ENCODE peak calls at places on chromosomes 13 and 19, in seven cellular contexts. One of them, this sample, is unnamed.

GRCh38 chr19:41030651-41031050 is 39.6 kb downstream of the CYP2B6 start:
- DNase-seq in uterus: no peak
- DNase-seq in fibroblast of lung: no peak
- DNase-seq in kidney: no peak
- DNase-seq in breast epithelium: no peak
- DNase-seq in ascending aorta: no peak
- DNase-seq in tibial artery: no peak
- DNase-seq in this sample: no peak

GRCh38 chr13:111153977-111154332 is 38.8 kb downstream of the ARHGEF7 start:
- DNase-seq in breast epithelium: no peak
- DNase-seq in uterus: no peak
- DNase-seq in fibroblast of lung: no peak
- DNase-seq in tibial artery: peak; percentile 79
- DNase-seq in kidney: no peak
- DNase-seq in ascending aorta: no peak
- DNase-seq in this sample: peak; percentile 23

GRCh38 chr13:32125221-32125621 is 93.6 kb downstream of the FRY start:
- DNase-seq in tibial artery: no peak
- DNase-seq in fibroblast of lung: peak; percentile 16
- DNase-seq in uterus: peak; percentile 39
- DNase-seq in kidney: no peak
- DNase-seq in ascending aorta: no peak
- DNase-seq in breast epithelium: peak; percentile 64
- DNase-seq in this sample: peak; percentile 34

GRCh38 chr19:5961969-5962945 is 15.7 kb downstream of the RANBP3 start:
- DNase-seq in fibroblast of lung: peak; percentile 23
- DNase-seq in uterus: no peak
- DNase-seq in kidney: peak; percentile 75
- DNase-seq in breast epithelium: peak; percentile 41
- DNase-seq in ascending aorta: no peak
- DNase-seq in tibial artery: no peak
- DNase-seq in this sample: peak; percentile 74

GRCh38 chr19:51009061-51009891 is 7.9 kb upstream of the KLK8 start:
- DNase-seq in breast epithelium: no peak
- DNase-seq in ascending aorta: no peak
- DNase-seq in uterus: no peak
- DNase-seq in kidney: no peak
- DNase-seq in fibroblast of lung: no peak
- DNase-seq in tibial artery: no peak
- DNase-seq in this sample: no peak

GRCh38 chr19:10603873-10604459 is 16.9 kb upstream of the AP1M2 start:
- DNase-seq in kidney: no peak
- DNase-seq in breast epithelium: no peak
- DNase-seq in tibial artery: peak; percentile 80
- DNase-seq in uterus: no peak
- DNase-seq in ascending aorta: no peak
- DNase-seq in fibroblast of lung: no peak
- DNase-seq in this sample: no peak

GRCh38 chr19:17385878-17386611 is 8.0 kb downstream of the CCDC194 start:
- DNase-seq in fibroblast of lung: peak; percentile 28
- DNase-seq in breast epithelium: no peak
- DNase-seq in tibial artery: peak; percentile 79
- DNase-seq in uterus: peak; percentile 54
- DNase-seq in ascending aorta: no peak
- DNase-seq in kidney: peak; percentile 88
- DNase-seq in this sample: peak; percentile 62

GRCh38 chr13:112592647-112593046 is 4.7 kb upstream of the TUBGCP3 start:
- DNase-seq in tibial artery: no peak
- DNase-seq in kidney: peak; percentile 77
- DNase-seq in breast epithelium: no peak
- DNase-seq in uterus: no peak
- DNase-seq in fibroblast of lung: no peak
- DNase-seq in ascending aorta: no peak
- DNase-seq in this sample: peak; percentile 33

GRCh38 chr13:96044238-96044637 is 9.0 kb downstream of the UGGT2 start:
- DNase-seq in kidney: no peak
- DNase-seq in uterus: no peak
- DNase-seq in fibroblast of lung: no peak
- DNase-seq in tibial artery: no peak
- DNase-seq in breast epithelium: no peak
- DNase-seq in ascending aorta: no peak
- DNase-seq in this sample: no peak

GRCh38 chr19:14383898-14384669 is 2.8 kb downstream of the ADGRE5 start:
- DNase-seq in uterus: peak; percentile 73
- DNase-seq in breast epithelium: no peak
- DNase-seq in fibroblast of lung: peak; percentile 62
- DNase-seq in tibial artery: peak; percentile 79
- DNase-seq in kidney: no peak
- DNase-seq in ascending aorta: no peak
- DNase-seq in this sample: peak; percentile 56
- H3K4me1 ChIP-seq in uterus: peaks cover 11% of the 10 kb centered on the region
- H3K4me1 ChIP-seq in breast epithelium: no peaks in the 10 kb centered on the region
- H3K4me1 ChIP-seq in fibroblast of lung: peaks cover 11% of the 10 kb centered on the region
- H3K4me1 ChIP-seq in tibial artery: peaks cover 32% of the 10 kb centered on the region
- H3K4me1 ChIP-seq in kidney: peaks cover 2% of the 10 kb centered on the region
- H3K4me1 ChIP-seq in ascending aorta: peaks cover 30% of the 10 kb centered on the region
- H3K4me1 ChIP-seq in this sample: peaks cover 36% of the 10 kb centered on the region

GRCh38 chr19:38663957-38664502 is 16.6 kb downstream of the ACTN4 start:
- DNase-seq in ascending aorta: no peak
- DNase-seq in kidney: peak; percentile 86
- DNase-seq in fibroblast of lung: no peak
- DNase-seq in tibial artery: peak; percentile 91
- DNase-seq in breast epithelium: peak; percentile 81
- DNase-seq in uterus: peak; percentile 80
- DNase-seq in this sample: no peak

GRCh38 chr19:38663156-38663651 is 15.8 kb downstream of the ACTN4 start:
- DNase-seq in uterus: no peak
- DNase-seq in breast epithelium: no peak
- DNase-seq in tibial artery: no peak
- DNase-seq in fibroblast of lung: no peak
- DNase-seq in ascending aorta: no peak
- DNase-seq in kidney: peak; percentile 68
- DNase-seq in this sample: no peak

GRCh38 chr19:38665219-38665931 is 17.9 kb downstream of the ACTN4 start:
- DNase-seq in tibial artery: no peak
- DNase-seq in uterus: no peak
- DNase-seq in kidney: peak; percentile 35
- DNase-seq in fibroblast of lung: no peak
- DNase-seq in ascending aorta: no peak
- DNase-seq in breast epithelium: no peak
- DNase-seq in this sample: no peak

GRCh38 chr19:38665950-38666661 is 18.7 kb downstream of the ACTN4 start:
- DNase-seq in ascending aorta: no peak
- DNase-seq in tibial artery: peak; percentile 84
- DNase-seq in breast epithelium: peak; percentile 76
- DNase-seq in uterus: peak; percentile 87
- DNase-seq in fibroblast of lung: peak; percentile 79
- DNase-seq in kidney: peak; percentile 95
- DNase-seq in this sample: peak; percentile 66

DNA sequence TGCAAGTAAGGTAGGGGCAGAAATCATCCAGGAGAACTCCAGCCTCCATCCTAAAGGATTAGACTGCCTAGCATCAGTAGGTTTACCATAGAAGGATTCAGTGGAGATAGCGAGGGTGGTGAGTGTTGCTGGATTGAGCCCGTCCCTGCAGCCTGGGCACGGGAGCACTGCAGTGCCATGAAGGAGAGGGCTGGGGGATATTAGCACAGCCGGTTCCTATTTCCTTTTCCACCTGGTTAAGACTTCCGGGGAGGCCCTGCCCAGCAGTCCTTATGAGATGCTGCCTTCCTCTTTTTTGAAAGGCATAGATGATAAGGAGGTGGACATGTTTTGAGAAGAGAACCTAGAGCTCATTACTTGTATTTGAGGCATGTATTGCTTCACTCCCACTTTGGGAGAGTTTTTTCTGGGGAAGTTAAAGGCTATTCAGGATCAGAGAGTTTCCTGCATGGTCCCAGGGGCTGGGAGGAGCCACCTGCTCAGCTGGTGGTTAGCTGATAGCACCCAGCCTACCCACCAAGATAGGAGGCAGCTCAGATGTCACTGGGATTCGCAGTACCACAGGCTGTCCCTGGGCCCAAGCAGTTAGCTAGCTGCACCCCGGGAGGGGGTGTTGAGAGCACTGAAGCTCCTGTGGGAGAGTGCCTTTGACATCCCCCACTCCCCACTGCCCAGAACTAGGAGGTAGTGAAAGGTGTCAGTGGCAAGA is 17.2 kb downstream of the ACTN4 start:
- DNase-seq in uterus: no peak
- DNase-seq in kidney: peak; percentile 62
- DNase-seq in fibroblast of lung: no peak
- DNase-seq in ascending aorta: no peak
- DNase-seq in breast epithelium: no peak
- DNase-seq in tibial artery: no peak
- DNase-seq in this sample: no peak
- H3K4me1 ChIP-seq in uterus: peaks cover 71% of the 10 kb centered on the region
- H3K4me1 ChIP-seq in kidney: peaks cover 85% of the 10 kb centered on the region
- H3K4me1 ChIP-seq in fibroblast of lung: peaks cover 54% of the 10 kb centered on the region
- H3K4me1 ChIP-seq in ascending aorta: peaks cover 97% of the 10 kb centered on the region
- H3K4me1 ChIP-seq in breast epithelium: peaks cover 48% of the 10 kb centered on the region
- H3K4me1 ChIP-seq in tibial artery: peaks cover 96% of the 10 kb centered on the region
- H3K4me1 ChIP-seq in this sample: peaks cover 88% of the 10 kb centered on the region

GRCh38 chr13:31074750-31075149 is 87.0 kb downstream of the HSPH1 start:
- DNase-seq in kidney: no peak
- DNase-seq in fibroblast of lung: no peak
- DNase-seq in breast epithelium: no peak
- DNase-seq in ascending aorta: no peak
- DNase-seq in uterus: no peak
- DNase-seq in tibial artery: no peak
- DNase-seq in this sample: no peak
- H3K4me1 ChIP-seq in kidney: no peaks in the 10 kb centered on the region
- H3K4me1 ChIP-seq in fibroblast of lung: no peaks in the 10 kb centered on the region
- H3K4me1 ChIP-seq in breast epithelium: no peaks in the 10 kb centered on the region
- H3K4me1 ChIP-seq in ascending aorta: no peaks in the 10 kb centered on the region
- H3K4me1 ChIP-seq in uterus: no peaks in the 10 kb centered on the region
- H3K4me1 ChIP-seq in tibial artery: no peaks in the 10 kb centered on the region
- H3K4me1 ChIP-seq in this sample: no peaks in the 10 kb centered on the region

GRCh38 chr19:8456064-8456463 is 11.3 kb downstream of the HNRNPM start:
- DNase-seq in fibroblast of lung: no peak
- DNase-seq in tibial artery: no peak
- DNase-seq in breast epithelium: no peak
- DNase-seq in kidney: no peak
- DNase-seq in ascending aorta: no peak
- DNase-seq in uterus: no peak
- DNase-seq in this sample: no peak
- H3K4me1 ChIP-seq in fibroblast of lung: peaks cover 32% of the 10 kb centered on the region
- H3K4me1 ChIP-seq in tibial artery: peaks cover 65% of the 10 kb centered on the region
- H3K4me1 ChIP-seq in breast epithelium: peaks cover 2% of the 10 kb centered on the region
- H3K4me1 ChIP-seq in kidney: peaks cover 38% of the 10 kb centered on the region
- H3K4me1 ChIP-seq in ascending aorta: peaks cover 69% of the 10 kb centered on the region
- H3K4me1 ChIP-seq in uterus: peaks cover 16% of the 10 kb centered on the region
- H3K4me1 ChIP-seq in this sample: peaks cover 72% of the 10 kb centered on the region

DNA sequence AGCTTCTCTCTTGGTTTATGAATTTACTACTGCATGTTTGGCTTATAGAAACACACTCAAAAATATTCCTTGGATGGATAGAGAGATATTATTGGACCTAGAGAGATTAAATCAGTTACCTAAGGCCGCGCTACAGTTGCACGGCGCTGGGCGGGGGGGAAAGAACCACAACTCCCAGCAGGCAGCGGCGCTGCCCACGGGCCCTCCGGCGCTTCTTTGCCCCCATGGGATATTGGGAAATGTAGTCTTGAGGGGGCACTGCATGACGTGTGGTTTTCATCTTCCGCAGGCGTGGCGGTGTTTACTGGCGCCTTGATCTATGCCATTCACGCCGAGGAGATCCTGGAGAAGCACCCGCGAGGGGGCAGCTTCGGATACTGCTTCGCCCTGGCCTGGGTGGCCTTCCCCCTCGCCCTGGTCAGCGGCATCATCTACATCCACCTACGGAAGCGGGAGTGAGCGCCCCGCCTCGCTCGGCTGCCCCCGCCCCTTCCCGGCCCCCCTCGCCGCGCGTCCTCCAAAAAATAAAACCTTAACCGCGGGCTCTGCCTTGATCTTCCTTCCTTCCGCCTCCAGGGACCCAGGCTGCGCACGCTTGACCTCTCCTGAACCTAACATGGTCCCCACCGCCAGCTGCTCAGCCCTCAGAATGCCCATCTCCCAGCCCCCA is 4.8 kb downstream of the EMP3 start:
- DNase-seq in tibial artery: peak; percentile 75
- DNase-seq in kidney: peak; percentile 94
- DNase-seq in ascending aorta: no peak
- DNase-seq in fibroblast of lung: peak; percentile 48
- DNase-seq in breast epithelium: peak; percentile 88
- DNase-seq in uterus: peak; percentile 81
- DNase-seq in this sample: no peak
- H3K4me1 ChIP-seq in tibial artery: peaks cover 36% of the 10 kb centered on the region
- H3K4me1 ChIP-seq in kidney: peaks cover 26% of the 10 kb centered on the region
- H3K4me1 ChIP-seq in ascending aorta: peaks cover 22% of the 10 kb centered on the region
- H3K4me1 ChIP-seq in fibroblast of lung: peaks cover 27% of the 10 kb centered on the region
- H3K4me1 ChIP-seq in breast epithelium: peaks cover 4% of the 10 kb centered on the region
- H3K4me1 ChIP-seq in uterus: peaks cover 11% of the 10 kb centered on the region
- H3K4me1 ChIP-seq in this sample: peaks cover 25% of the 10 kb centered on the region

DNA sequence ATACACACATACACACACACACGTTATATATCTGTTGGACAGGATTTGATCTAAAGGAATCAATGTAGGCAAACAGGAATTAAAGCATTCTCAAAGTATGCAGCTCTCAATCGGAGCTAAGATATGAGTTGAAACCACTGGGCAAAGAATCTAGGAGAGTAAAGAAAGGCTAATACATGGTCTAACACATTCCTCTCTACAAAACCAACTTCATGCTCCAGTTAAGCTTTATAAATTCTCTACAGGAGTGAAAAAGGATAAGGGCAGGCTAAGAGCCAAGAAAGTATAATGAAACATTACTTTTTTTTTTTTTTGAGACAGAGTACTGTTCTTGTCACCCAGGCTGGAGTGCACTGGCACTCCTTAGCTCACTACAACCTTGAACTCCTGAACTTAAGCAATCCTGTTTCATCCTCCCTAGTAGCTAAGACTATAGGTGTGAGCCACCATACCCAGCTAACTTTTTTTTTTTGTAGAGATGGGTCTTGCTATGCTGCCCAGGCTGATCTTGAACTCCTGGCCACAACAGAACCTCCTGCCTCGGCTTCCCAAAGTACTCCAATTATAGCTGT is 10.6 kb downstream of the FBXL3 start:
- DNase-seq in tibial artery: no peak
- DNase-seq in uterus: no peak
- DNase-seq in kidney: no peak
- DNase-seq in ascending aorta: no peak
- DNase-seq in fibroblast of lung: peak; percentile 41
- DNase-seq in breast epithelium: no peak
- DNase-seq in this sample: no peak
- H3K4me1 ChIP-seq in tibial artery: peaks cover 44% of the 10 kb centered on the region
- H3K4me1 ChIP-seq in uterus: no peaks in the 10 kb centered on the region
- H3K4me1 ChIP-seq in kidney: peaks cover 6% of the 10 kb centered on the region
- H3K4me1 ChIP-seq in ascending aorta: peaks cover 44% of the 10 kb centered on the region
- H3K4me1 ChIP-seq in fibroblast of lung: no peaks in the 10 kb centered on the region
- H3K4me1 ChIP-seq in breast epithelium: no peaks in the 10 kb centered on the region
- H3K4me1 ChIP-seq in this sample: no peaks in the 10 kb centered on the region

GRCh38 chr13:99975626-99976025 is 4.1 kb upstream of the ZIC5 start:
- DNase-seq in ascending aorta: no peak
- DNase-seq in uterus: peak; percentile 3
- DNase-seq in fibroblast of lung: no peak
- DNase-seq in kidney: peak; percentile 46
- DNase-seq in breast epithelium: no peak
- DNase-seq in tibial artery: no peak
- DNase-seq in this sample: no peak
- H3K4me1 ChIP-seq in ascending aorta: peaks cover 18% of the 10 kb centered on the region
- H3K4me1 ChIP-seq in uterus: peaks cover 22% of the 10 kb centered on the region
- H3K4me1 ChIP-seq in fibroblast of lung: no peaks in the 10 kb centered on the region
- H3K4me1 ChIP-seq in kidney: peaks cover 8% of the 10 kb centered on the region
- H3K4me1 ChIP-seq in breast epithelium: peaks cover 13% of the 10 kb centered on the region
- H3K4me1 ChIP-seq in tibial artery: peaks cover 22% of the 10 kb centered on the region
- H3K4me1 ChIP-seq in this sample: peaks cover 8% of the 10 kb centered on the region

GRCh38 chr13:91291078-91291477 is 56.4 kb upstream of the MIR17HG start:
- DNase-seq in breast epithelium: no peak
- DNase-seq in uterus: no peak
- DNase-seq in tibial artery: no peak
- DNase-seq in kidney: no peak
- DNase-seq in fibroblast of lung: no peak
- DNase-seq in ascending aorta: no peak
- DNase-seq in this sample: no peak
- H3K4me1 ChIP-seq in breast epithelium: no peaks in the 10 kb centered on the region
- H3K4me1 ChIP-seq in uterus: no peaks in the 10 kb centered on the region
- H3K4me1 ChIP-seq in tibial artery: no peaks in the 10 kb centered on the region
- H3K4me1 ChIP-seq in kidney: no peaks in the 10 kb centered on the region
- H3K4me1 ChIP-seq in fibroblast of lung: no peaks in the 10 kb centered on the region
- H3K4me1 ChIP-seq in ascending aorta: no peaks in the 10 kb centered on the region
- H3K4me1 ChIP-seq in this sample: no peaks in the 10 kb centered on the region

This sample was measured in PC-3.